ENCODE peak calls at places on chromosomes 12 and 14, in nine cellular contexts. S, Y, M, H, X, T, I, R and C are unnamed samples.

GRCh38 chr14:44291516-44291915 is 215.6 kb downstream of the FSCB start:
- DNase-seq in S (no peak), M (no peak), H (no peak), R (no peak), Y (no peak), T (no peak), I (no peak), X (no peak), C (no peak)

GRCh38 chr14:100696590-100696989 is 30.1 kb upstream of the DLK1 start:
- DNase-seq in I (no peak), H (no peak), X (no peak), R (no peak), M (no peak), S (no peak), T (no peak), Y (no peak), C (no peak)

GRCh38 chr12:75908961-75909699 is 122.4 kb downstream of the PHLDA1 start:
- DNase-seq in Y (peak), S (no peak), M (peak), X (peak), T (no peak), R (no peak), H (no peak), I (no peak), C (peak)

GRCh38 chr12:26744697-26745440 is 88.1 kb downstream of the ITPR2 start:
- DNase-seq in T (no peak), I (no peak), R (no peak), X (no peak), H (no peak), S (no peak), Y (no peak), M (no peak), C (no peak)

GRCh38 chr12:28027328-28027727 is 54.8 kb upstream of the PTHLH start:
- DNase-seq in H (no peak), S (no peak), M (no peak), Y (no peak), X (no peak), I (no peak), R (no peak), T (no peak), C (no peak)

GRCh38 chr12:124916370-124917134 is 2.1 kb upstream of the UBC start:
- DNase-seq in R (peak), M (no peak), S (peak), Y (peak), X (peak), T (no peak), I (no peak), H (no peak), C (peak)

GRCh38 chr12:85322715-85323114 is 42.7 kb downstream of the ALX1 start:
- DNase-seq in X (no peak), I (no peak), R (no peak), M (no peak), T (no peak), H (no peak), Y (no peak), S (peak), C (peak)

GRCh38 chr12:81294325-81295190 is 216.7 kb downstream of the ACSS3 start:
- DNase-seq in T (no peak), H (no peak), R (no peak), I (no peak), M (no peak), Y (no peak), S (peak), X (peak), C (no peak)

GRCh38 chr14:93055651-93056115 is 60.0 kb downstream of the ITPK1 start:
- DNase-seq in H (no peak), M (no peak), S (no peak), Y (no peak), T (no peak), X (no peak), R (no peak), I (no peak), C (no peak)

GRCh38 chr12:116159175-116159574 is 118.3 kb downstream of the MED13L start:
- DNase-seq in S (no peak), M (no peak), X (no peak), I (no peak), R (no peak), Y (peak), T (no peak), H (no peak), C (no peak)

GRCh38 chr12:32159925-32160324 is 53.3 kb downstream of the BICD1 start:
- DNase-seq in X (no peak), I (no peak), Y (peak), R (no peak), T (no peak), S (no peak), H (no peak), M (no peak), C (no peak)